ENCODE peak calls at places on chromosome 19, in eight cellular contexts. S is CD4-positive, CD25-positive, alpha-beta regulatory T cell; G is heart right ventricle; M is Panc1; F is heart left ventricle; Q is stomach; E is mammary epithelial cell; N is cardiac muscle cell. I is an unnamed sample.

GRCh38 chr19:45211751-45212381 is 33.3 kb downstream of the BLOC1S3 start:
- DNase-seq in S (no peak), G (peak; percentile 67), M (no peak), F (peak; percentile 53), Q (peak; percentile 94), E (no peak), N (peak; percentile 67), I (no peak)

GRCh38 chr19:33755314-33756020 is 41.2 kb upstream of the KCTD15 start:
- DNase-seq in S (no peak), G (no peak), M (no peak), F (no peak), Q (no peak), E (no peak), N (no peak), I (no peak)

GRCh38 chr19:38898788-38899446 is 501 bp downstream of the SIRT2 start:
- DNase-seq in S (no peak), G (no peak), M (no peak), F (no peak), Q (peak; percentile 27), E (peak; percentile 31), N (peak; percentile 19), I (no peak)

GRCh38 chr19:29880498-29881081 is 61.4 kb upstream of the URI1 start:
- DNase-seq in S (no peak), G (no peak), M (no peak), F (no peak), Q (no peak), E (no peak), N (no peak), I (no peak)

GRCh38 chr19:54179921-54180452 is 7.0 kb upstream of the TMC4 start:
- DNase-seq in S (no peak), G (no peak), M (no peak), F (no peak), Q (peak; percentile 72), E (peak; percentile 37), N (peak; percentile 83), I (no peak)

GRCh38 chr19:35870798-35871197 is 2.4 kb downstream of the APLP1 start:
- DNase-seq in S (no peak), G (no peak), M (no peak), F (no peak), Q (no peak), E (no peak), N (no peak), I (no peak)

GRCh38 chr19:34838248-34838647 is 65.2 kb upstream of the ZNF599 start:
- DNase-seq in S (no peak), G (no peak), M (no peak), F (no peak), Q (peak; percentile 17), E (peak; percentile 11), N (peak; percentile 40), I (peak; percentile 19)

GRCh38 chr19:5308471-5309437 is 31.9 kb downstream of the PTPRS start:
- DNase-seq in S (no peak), G (peak; percentile 66), M (no peak), F (no peak), Q (peak; percentile 72), E (peak; percentile 87), N (peak; percentile 94), I (no peak)

GRCh38 chr19:19098703-19099632 is 35.2 kb downstream of the SLC25A42 start:
- DNase-seq in S (no peak), G (peak; percentile 39), M (no peak), F (peak; percentile 45), Q (no peak), E (no peak), N (no peak), I (no peak)

GRCh38 chr19:49070416-49070815 is 2.1 kb downstream of the KCNA7 start:
- DNase-seq in S (no peak), G (no peak), M (no peak), F (no peak), Q (no peak), E (no peak), N (no peak), I (no peak)
- H3K27me3 ChIP-seq in S (peaks cover 19% of the 10 kb centered on the region), G (peaks cover 68% of the 10 kb centered on the region), M (no peaks in the 10 kb centered on the region), F (peaks cover 74% of the 10 kb centered on the region), Q (peaks cover 93% of the 10 kb centered on the region), E (peaks cover 18% of the 10 kb centered on the region), N (no peaks in the 10 kb centered on the region), I (peaks cover 12% of the 10 kb centered on the region)

DNA sequence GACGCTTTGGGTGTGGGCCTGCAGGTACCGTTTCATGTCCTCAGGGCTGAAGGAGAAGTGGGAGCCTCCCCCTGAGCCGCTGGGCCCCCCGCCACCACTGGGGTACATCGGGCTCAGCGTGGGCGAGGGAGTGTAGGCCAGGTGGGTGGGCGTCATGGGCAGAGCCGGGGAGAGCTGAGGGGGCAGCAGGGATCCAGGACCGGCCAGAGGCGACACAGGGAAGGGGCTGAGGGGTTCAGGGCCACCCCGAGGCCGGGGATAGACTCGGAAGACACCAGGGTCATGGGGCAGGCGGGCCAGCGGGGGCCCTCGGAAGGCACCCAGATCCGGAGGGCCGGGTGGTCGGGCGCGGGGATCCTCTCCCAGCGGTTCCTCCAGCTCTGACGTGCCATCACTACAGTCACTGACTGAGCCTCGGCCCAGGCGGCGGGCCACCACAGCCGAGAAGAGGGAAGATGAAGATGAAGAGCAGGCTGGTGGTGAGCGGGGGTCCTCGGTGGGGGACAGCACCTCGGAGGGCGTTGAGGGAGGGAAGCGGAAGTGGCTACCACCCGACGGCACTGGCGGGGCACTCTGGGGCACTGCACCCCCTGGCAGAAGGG is 5.7 kb downstream of the ERF start:
- DNase-seq in S (no peak), G (no peak), M (no peak), F (no peak), Q (no peak), E (no peak), N (no peak), I (no peak)
- H3K4me1 ChIP-seq in S (peaks cover 37% of the 10 kb centered on the region), G (peaks cover 84% of the 10 kb centered on the region), M (peaks cover 38% of the 10 kb centered on the region), F (peaks cover 85% of the 10 kb centered on the region), Q (peaks cover 50% of the 10 kb centered on the region), E (peaks cover 41% of the 10 kb centered on the region), N (peaks cover 26% of the 10 kb centered on the region), I (peaks cover 19% of the 10 kb centered on the region)

DNA sequence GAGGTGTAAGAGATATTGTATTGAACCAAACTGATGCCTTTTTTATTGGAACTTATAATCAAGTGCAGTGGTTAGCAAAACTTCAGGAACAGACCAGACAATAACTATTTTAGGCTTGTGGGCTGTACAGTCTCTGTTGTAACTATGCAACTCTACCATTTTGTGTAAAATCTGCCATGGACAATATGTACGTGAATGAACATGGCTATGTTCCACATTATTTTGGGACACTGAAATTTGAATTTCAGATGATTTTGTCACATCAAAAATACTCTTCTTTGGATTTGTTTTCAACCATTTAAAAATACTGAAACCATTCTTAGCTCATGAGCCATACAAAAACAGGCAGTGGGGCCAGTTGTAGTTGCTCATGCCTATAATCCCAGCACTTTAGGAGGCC is 27.9 kb upstream of the PEG3 start:
- DNase-seq in S (no peak), G (no peak), M (no peak), F (no peak), Q (no peak), E (no peak), N (no peak), I (no peak)
- H3K4me3 ChIP-seq in S (no peak overlapping the region), G (no peak overlapping the region), M (no peak overlapping the region), F (no peak overlapping the region), Q (no peak overlapping the region), E (no peak overlapping the region), N (no peak overlapping the region), I (no peak overlapping the region)

GRCh38 chr19:46409146-46409545 is 4.2 kb downstream of the CCDC8 start:
- DNase-seq in S (no peak), G (no peak), M (no peak), F (no peak), Q (no peak), E (no peak), N (no peak), I (no peak)

GRCh38 chr19:46411088-46412033 is 2.0 kb downstream of the CCDC8 start:
- DNase-seq in S (no peak), G (no peak), M (no peak), F (no peak), Q (no peak), E (no peak), N (no peak), I (no peak)

GRCh38 chr19:46407891-46408426 is 5.4 kb downstream of the CCDC8 start:
- DNase-seq in S (no peak), G (no peak), M (no peak), F (no peak), Q (no peak), E (no peak), N (peak; percentile 23), I (no peak)

GRCh38 chr19:46410205-46411087 is 2.9 kb downstream of the CCDC8 start:
- DNase-seq in S (no peak), G (no peak), M (no peak), F (no peak), Q (no peak), E (no peak), N (no peak), I (no peak)

GRCh38 chr19:46408611-46409039 is 4.7 kb downstream of the CCDC8 start:
- DNase-seq in S (no peak), G (peak; percentile 42), M (no peak), F (peak; percentile 90), Q (peak; percentile 48), E (no peak), N (peak; percentile 79), I (no peak)
- H3K27me3 ChIP-seq in S (peaks cover 8% of the 10 kb centered on the region), G (peaks cover 58% of the 10 kb centered on the region), M (no peaks in the 10 kb centered on the region), F (peaks cover 45% of the 10 kb centered on the region), Q (peaks cover 99% of the 10 kb centered on the region), E (no peaks in the 10 kb centered on the region), N (no peaks in the 10 kb centered on the region), I (peaks cover 14% of the 10 kb centered on the region)

GRCh38 chr19:46461537-46461936 is 9.8 kb downstream of the PNMA8A start:
- DNase-seq in S (no peak), G (no peak), M (no peak), F (no peak), Q (no peak), E (peak; percentile 98), N (no peak), I (no peak)
- H3K4me1 ChIP-seq in S (no peaks in the 10 kb centered on the region), G (no peaks in the 10 kb centered on the region), M (no peaks in the 10 kb centered on the region), F (no peaks in the 10 kb centered on the region), Q (no peaks in the 10 kb centered on the region), E (peaks cover 39% of the 10 kb centered on the region), N (no peaks in the 10 kb centered on the region), I (no peaks in the 10 kb centered on the region)

GRCh38 chr19:1865172-1866010 is 2.0 kb upstream of the KLF16 start:
- DNase-seq in S (no peak), G (no peak), M (no peak), F (peak; percentile 36), Q (no peak), E (no peak), N (no peak), I (no peak)
- H3K4me3 ChIP-seq in S (no peak overlapping the region), G (no peak overlapping the region), M (peak overlapping the region; percentile 51), F (peak overlapping the region; percentile 81), Q (peak overlapping the region; percentile 80), E (peak overlapping the region; percentile 6), N (no peak overlapping the region), I (no peak overlapping the region)

GRCh38 chr19:49387936-49388372 is at the start of gene KASH5:
- DNase-seq in S (peak; percentile 81), G (peak; percentile 73), M (no peak), F (peak; percentile 73), Q (peak; percentile 83), E (no peak), N (peak; percentile 77), I (peak; percentile 82)
- H3K27me3 ChIP-seq in S (peaks cover 3% of the 10 kb centered on the region), G (peaks cover 4% of the 10 kb centered on the region), M (no peaks in the 10 kb centered on the region), F (peaks cover 11% of the 10 kb centered on the region), Q (peaks cover 49% of the 10 kb centered on the region), E (no peaks in the 10 kb centered on the region), N (no peaks in the 10 kb centered on the region), I (no peaks in the 10 kb centered on the region)

DNA sequence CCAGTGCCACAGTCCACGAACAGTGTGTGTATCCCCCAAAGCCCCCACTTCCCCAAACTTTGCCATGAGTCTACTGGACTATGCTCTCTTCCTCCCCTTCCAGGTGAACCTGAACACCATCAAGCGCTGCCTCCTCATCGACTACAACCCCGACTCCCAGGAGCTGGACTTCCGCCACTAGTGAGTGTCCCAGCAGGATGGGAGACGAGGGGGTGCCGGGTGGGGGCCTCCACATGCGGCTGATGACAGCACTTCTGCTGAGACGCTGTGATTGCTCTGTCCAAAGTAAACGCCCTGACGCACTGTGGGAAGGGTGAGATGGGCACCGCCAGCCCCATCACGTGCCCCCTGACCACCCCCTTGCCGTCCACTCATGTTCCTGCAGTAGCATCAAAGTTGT is 2.0 kb upstream of the P2RY11 start:
- DNase-seq in S (no peak), G (no peak), M (no peak), F (no peak), Q (no peak), E (no peak), N (no peak), I (no peak)
- H3K4me1 ChIP-seq in S (peaks cover 64% of the 10 kb centered on the region), G (peaks cover 25% of the 10 kb centered on the region), M (peaks cover 8% of the 10 kb centered on the region), F (peaks cover 21% of the 10 kb centered on the region), Q (peaks cover 44% of the 10 kb centered on the region), E (peaks cover 18% of the 10 kb centered on the region), N (peaks cover 5% of the 10 kb centered on the region), I (peaks cover 45% of the 10 kb centered on the region)

I was measured in naive thymus-derived CD4-positive, alpha-beta T cell.